ENCODE peak calls at places on chromosome 1, in four cellular contexts. D, U, C and Q are unnamed samples.

GRCh38 chr1:41518471-41518870 is 34.0 kb upstream of the EDN2 start:
- DNase-seq in U (no peak), D (no peak), C (no peak), Q (no peak)

GRCh38 chr1:15627343-15627988 is 10.2 kb downstream of the DDI2 start:
- DNase-seq in U (no peak), C (no peak), D (no peak), Q (no peak)

GRCh38 chr1:200556005-200556404 is 64.5 kb downstream of the KIF14 start:
- DNase-seq in U (no peak), D (no peak), C (no peak), Q (no peak)

GRCh38 chr1:201085902-201086735 is 26.1 kb downstream of the CACNA1S start:
- DNase-seq in D (no peak), C (peak; percentile 72), U (peak; percentile 6), Q (peak; percentile 81)

GRCh38 chr1:223844962-223845809 is 561 bp downstream of the TP53BP2 start:
- DNase-seq in U (peak; percentile 68), C (no peak), D (no peak), Q (peak; percentile 44)

GRCh38 chr1:226181996-226182714 is 4.4 kb downstream of the ACBD3 start:
- DNase-seq in C (no peak), U (no peak), D (no peak), Q (peak; percentile 39)

GRCh38 chr1:224644553-224645154 is 28.5 kb downstream of the CNIH3 start:
- DNase-seq in D (no peak), C (peak; percentile 76), U (peak; percentile 30), Q (peak; percentile 83)

GRCh38 chr1:21706151-21706835 is 37.1 kb upstream of the RAP1GAP start:
- DNase-seq in D (no peak), C (no peak), U (no peak), Q (no peak)

GRCh38 chr1:44037154-44037553 is 5.9 kb upstream of the SLC6A9 start:
- DNase-seq in U (no peak), D (no peak), C (no peak), Q (no peak)

GRCh38 chr1:118842462-118843201 is 145.5 kb downstream of the TBX15 start:
- DNase-seq in D (no peak), U (no peak), C (no peak), Q (no peak)

GRCh38 chr1:29853716-29854330 is 617.5 kb downstream of the PTPRU start:
- DNase-seq in C (no peak), U (no peak), D (no peak), Q (no peak)

GRCh38 chr1:58768971-58769808 is 14.7 kb downstream of the JUN start:
- DNase-seq in C (peak; percentile 75), U (peak; percentile 42), D (peak; percentile 7), Q (peak; percentile 85)

GRCh38 chr1:170562644-170563338 is 30.8 kb downstream of the GORAB start:
- DNase-seq in U (no peak), C (peak; percentile 20), D (no peak), Q (peak; percentile 20)

GRCh38 chr1:215728206-215728605 is 161.1 kb downstream of the KCTD3 start:
- DNase-seq in U (no peak), D (no peak), C (no peak), Q (no peak)

GRCh38 chr1:42006836-42007235 is 88.1 kb upstream of the HIVEP3 start:
- DNase-seq in C (no peak), U (no peak), D (no peak), Q (no peak)

GRCh38 chr1:207458409-207458808 is 4.3 kb downstream of the CR2 start:
- DNase-seq in C (no peak), U (no peak), D (no peak), Q (no peak)

GRCh38 chr1:36285450-36286101 is 20.6 kb upstream of the SH3D21 start:
- DNase-seq in C (peak; percentile 77), U (peak; percentile 51), D (no peak), Q (peak; percentile 69)

GRCh38 chr1:28855469-28855944 is 43.5 kb downstream of the OPRD1 start:
- DNase-seq in C (peak; percentile 66), U (no peak), D (no peak), Q (no peak)

GRCh38 chr1:30522031-30523004 is 201.1 kb downstream of the MATN1 start:
- DNase-seq in U (no peak), C (no peak), D (peak; percentile 50), Q (no peak)

GRCh38 chr1:147627435-147628110 is 42.8 kb downstream of the ACP6 start:
- DNase-seq in C (peak; percentile 79), U (peak; percentile 35), D (no peak), Q (peak; percentile 84)

GRCh38 chr1:197302775-197303174 is 34.7 kb downstream of the CRB1 start:
- DNase-seq in C (no peak), U (no peak), D (no peak), Q (no peak)

GRCh38 chr1:109771712-109772657 is 8.3 kb upstream of the EPS8L3 start:
- DNase-seq in U (no peak), D (no peak), C (no peak), Q (no peak)

GRCh38 chr1:184387871-184388670 is 1.2 kb downstream of the C1orf21 start:
- DNase-seq in U (no peak), C (no peak), D (peak; percentile 15), Q (no peak)

GRCh38 chr1:202553560-202554038 is 156.7 kb downstream of the SYT2 start:
- DNase-seq in D (no peak), C (peak; percentile 37), U (no peak), Q (no peak)

GRCh38 chr1:178075323-178075722 is 18.6 kb upstream of the RASAL2 start:
- DNase-seq in U (no peak), D (no peak), C (no peak), Q (no peak)

GRCh38 chr1:208534604-208534907 is 290.4 kb upstream of the PLXNA2 start:
- DNase-seq in U (no peak), C (no peak), D (peak; percentile 10), Q (no peak)